ENCODE peak calls at places on chromosome 12, in four cellular contexts. V, R, L and E are unnamed samples.

GRCh38 chr12:70359458-70360197 is 6.5 kb upstream of the KCNMB4 start:
- DNase-seq in V (no peak), R (no peak), L (no peak), E (no peak)

GRCh38 chr12:27972721-27973120 is at the start of gene PTHLH:
- DNase-seq in V (no peak), R (no peak), L (no peak), E (no peak)

GRCh38 chr12:34204830-34205285 is 182.6 kb downstream of the ALG10 start:
- DNase-seq in V (no peak), R (no peak), L (no peak), E (no peak)

GRCh38 chr12:38921025-38921677 is 15.8 kb upstream of the CPNE8 start:
- DNase-seq in V (no peak), R (peak), L (no peak), E (peak)

GRCh38 chr12:96305665-96306064 is 94.6 kb downstream of the CDK17 start:
- DNase-seq in V (no peak), R (no peak), L (no peak), E (no peak)

GRCh38 chr12:68374315-68374982 is 42.3 kb upstream of the MDM1 start:
- DNase-seq in V (no peak), R (no peak), L (no peak), E (no peak)

GRCh38 chr12:107468182-107468581 is 217.4 kb upstream of the PWP1 start:
- DNase-seq in V (peak), R (peak), L (no peak), E (no peak)

GRCh38 chr12:53989227-53990113 is 4.5 kb downstream of the HOXC10 start:
- DNase-seq in V (peak), R (no peak), L (no peak), E (no peak)

GRCh38 chr12:27534060-27534764 is 10.2 kb downstream of the PPFIBP1 start:
- DNase-seq in V (no peak), R (no peak), L (no peak), E (no peak)

GRCh38 chr12:29131539-29131938 is 17.5 kb upstream of the FAR2 start:
- DNase-seq in V (peak), R (no peak), L (no peak), E (no peak)

GRCh38 chr12:27592548-27592947 is 68.5 kb downstream of the PPFIBP1 start:
- DNase-seq in V (peak), R (no peak), L (no peak), E (peak)

DNA sequence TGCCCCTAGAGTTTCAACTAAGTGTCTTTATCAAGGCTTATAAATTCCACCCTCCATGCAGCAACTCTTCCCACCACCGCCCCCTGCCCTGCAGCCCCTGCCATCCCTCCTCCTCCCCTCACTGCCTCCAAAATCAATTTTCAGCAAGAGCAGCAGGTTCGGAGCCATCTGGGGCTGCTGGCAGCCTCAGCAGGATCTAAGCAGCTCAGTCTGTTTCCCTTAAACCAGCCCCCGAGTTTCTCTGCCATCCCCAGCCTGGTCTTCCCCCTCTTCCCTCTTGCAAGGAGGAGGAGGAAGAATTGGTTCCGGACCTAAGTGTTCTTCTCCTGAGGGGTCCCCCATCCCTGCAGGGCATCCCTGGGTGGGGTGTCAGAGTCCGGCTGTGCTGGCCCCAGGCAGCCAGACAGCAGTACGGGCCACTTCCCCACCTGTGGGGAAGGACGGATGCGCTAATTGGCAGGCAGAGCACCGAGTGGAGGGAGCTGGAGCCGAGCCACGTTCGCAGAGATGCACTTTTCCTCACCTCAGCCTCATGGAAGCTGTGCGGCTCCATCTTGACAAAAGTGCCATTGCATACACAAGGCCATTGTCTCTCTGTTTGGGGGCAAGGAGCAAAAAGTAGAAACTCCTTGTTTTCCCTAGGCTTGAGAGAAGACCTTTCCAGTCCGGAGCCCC is 189.3 kb downstream of the KCNA5 start:
- DNase-seq in V (no peak), R (no peak), L (no peak), E (no peak)
- H4K8ac ChIP-seq in V (no peak), R (no peak), L (no peak), E (no peak)

DNA sequence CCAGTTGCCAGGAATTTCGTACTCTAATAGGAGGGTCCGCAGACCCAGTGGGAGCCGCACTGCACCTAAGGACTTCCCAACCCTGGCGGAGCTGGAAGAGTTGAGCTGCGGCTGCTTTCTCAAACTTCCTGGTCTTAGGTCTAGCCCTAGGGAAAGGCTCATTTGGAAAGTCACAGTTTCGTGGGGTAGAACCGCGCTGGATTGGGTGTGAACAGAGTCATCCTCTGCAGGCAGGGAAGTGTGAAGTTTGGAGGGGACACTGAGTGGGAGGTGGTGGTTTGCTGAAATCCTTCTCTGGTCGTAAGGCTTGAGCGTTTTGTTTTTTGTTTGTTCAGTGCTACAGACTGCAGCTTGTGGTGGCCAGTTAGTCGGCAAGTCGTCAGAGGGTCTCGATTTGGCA is 18.8 kb downstream of the PRKAB1 start:
- DNase-seq in V (no peak), R (no peak), L (no peak), E (no peak)
- H4K5ac ChIP-seq in V (no peak), R (no peak), L (no peak), E (no peak)

GRCh38 chr12:66187016-66187415 is 2.0 kb upstream of the IRAK3 start:
- DNase-seq in V (no peak), R (no peak), L (no peak), E (no peak)

GRCh38 chr12:66187822-66188221 is 1.2 kb upstream of the IRAK3 start:
- DNase-seq in V (no peak), R (no peak), L (no peak), E (no peak)

GRCh38 chr12:66190519-66191406 is 1.7 kb downstream of the IRAK3 start:
- DNase-seq in V (peak), R (no peak), L (no peak), E (no peak)

GRCh38 chr12:66189476-66189823 is 436 bp downstream of the IRAK3 start:
- DNase-seq in V (no peak), R (no peak), L (no peak), E (peak)

DNA sequence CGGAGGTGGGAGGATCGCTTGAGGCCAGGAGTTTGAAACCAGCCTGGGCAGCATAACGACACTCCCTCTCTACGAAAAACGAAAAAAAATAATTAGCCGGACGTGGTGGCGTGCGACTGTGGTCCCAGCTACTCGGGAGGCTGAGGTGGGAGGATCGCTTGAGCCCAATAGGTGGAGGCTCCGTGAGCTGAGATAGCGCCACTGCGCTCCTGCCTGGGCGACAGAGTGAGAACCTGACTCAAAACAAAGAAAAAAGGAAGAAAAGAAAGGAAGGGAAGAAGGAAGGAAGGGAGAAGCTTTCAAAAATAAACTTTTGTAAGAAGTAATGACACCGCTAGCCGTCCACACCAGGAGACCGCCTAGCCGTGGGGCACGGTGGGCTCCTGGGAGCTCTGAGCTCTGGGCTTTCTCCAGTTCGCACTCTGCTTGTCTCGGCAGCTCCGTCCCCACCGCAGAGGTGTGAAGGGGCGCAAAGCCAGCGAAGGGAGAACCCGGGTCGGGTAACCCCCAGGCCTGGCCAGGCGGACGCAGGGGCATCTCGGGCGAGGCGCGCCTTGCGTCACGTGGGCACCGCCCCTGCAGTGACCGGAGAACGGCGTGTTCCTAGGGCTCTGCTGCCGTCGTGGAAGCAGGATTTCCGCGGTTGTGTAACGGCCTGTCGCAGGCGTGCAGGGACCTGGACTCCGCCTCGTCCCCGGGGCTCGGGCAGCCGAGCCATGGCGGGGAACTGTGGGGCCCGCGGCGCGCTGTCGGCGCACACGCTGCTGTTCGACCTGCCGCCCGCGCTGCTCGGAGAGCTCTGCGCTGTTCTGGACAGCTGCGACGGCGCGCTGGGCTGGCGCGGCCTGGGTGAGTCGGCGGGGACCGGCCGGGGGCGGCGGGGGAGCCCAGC is at the start of gene IRAK3:
- DNase-seq in V (peak), R (peak), L (peak), E (peak)
- H4K8ac ChIP-seq in V (peak), R (no peak), L (peak), E (peak)

DNA sequence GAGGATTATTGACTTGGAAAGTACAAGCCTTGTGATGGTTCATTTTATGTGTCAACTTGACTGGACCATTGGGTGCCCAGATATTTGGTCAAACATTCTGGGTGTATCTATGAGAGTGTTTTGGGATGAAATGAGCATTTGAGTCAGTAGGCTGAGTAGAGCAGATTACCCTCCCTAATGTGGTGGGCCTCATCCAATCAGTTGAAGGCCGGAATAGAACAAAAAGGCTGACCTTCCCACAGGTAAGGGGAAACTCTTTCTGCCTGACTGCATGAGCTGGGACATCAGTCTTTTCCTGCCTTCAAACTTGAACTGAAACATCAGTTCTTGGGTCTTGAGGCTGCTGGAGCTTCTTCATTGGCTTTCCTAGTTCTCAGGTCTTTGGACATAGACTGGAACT is 98.1 kb downstream of the ANO2 start:
- DNase-seq in V (no peak), R (no peak), L (no peak), E (no peak)
- H4K5ac ChIP-seq in V (no peak), R (no peak), L (no peak), E (no peak)

DNA sequence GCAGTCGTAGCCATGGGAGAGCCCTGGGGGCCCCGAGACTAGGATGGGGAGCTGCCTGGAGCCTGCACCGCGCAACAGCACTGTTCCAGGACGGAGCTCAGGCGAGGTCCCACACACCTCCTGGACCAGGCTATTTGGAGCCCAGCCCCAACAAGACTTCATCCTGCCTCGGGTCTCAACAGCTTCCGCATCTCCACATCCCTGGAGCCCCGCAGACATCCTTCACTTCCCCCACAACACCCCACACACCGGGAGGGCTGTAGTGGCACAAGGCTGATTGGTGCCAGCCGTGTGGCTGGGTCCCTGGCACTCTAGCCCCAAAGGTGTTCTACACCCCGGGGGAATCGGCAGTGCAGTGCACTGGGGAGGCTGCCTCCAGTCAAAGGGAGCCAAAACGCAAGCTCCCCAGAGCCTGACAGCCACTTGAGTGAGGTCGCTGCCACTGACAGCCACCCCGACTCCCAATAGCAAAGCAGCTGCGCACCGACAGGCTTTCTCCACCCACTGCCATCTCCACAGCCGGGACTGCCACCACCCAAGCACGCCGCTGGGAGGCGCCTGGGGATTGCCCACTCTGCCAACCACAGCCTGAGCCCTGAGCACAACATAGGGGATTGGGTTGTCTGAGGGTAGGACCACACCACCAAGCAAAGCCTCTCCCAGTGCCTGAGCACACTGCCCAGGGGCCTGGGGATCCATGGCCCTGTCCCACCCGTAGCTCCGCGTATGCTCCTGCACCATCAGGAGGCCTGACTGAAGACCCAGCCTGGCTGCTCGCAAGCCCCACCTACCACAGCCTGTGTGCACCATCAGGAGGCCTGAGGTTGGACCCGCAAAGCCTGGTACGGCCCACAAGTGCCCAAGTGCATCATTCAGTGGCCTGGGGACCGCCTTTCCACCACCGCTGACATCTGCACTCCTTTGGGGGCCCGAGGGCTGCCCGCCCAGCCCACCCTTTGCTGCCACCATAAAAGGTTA is 13.2 kb upstream of the KLRF1 start:
- DNase-seq in V (peak), R (peak), L (peak), E (peak)
- H4K8ac ChIP-seq in V (no peak), R (no peak), L (peak), E (no peak)

GRCh38 chr12:180445-180844 is 33.5 kb downstream of the SLC6A12 start:
- DNase-seq in V (peak), R (no peak), L (no peak), E (no peak)
- H4K5ac ChIP-seq in V (peak), R (no peak), L (no peak), E (no peak)

GRCh38 chr12:71663561-71664410 is at the start of the genes THAP2 and ZFC3H1:
- DNase-seq in V (peak), R (peak), L (peak), E (peak)
- H4K8ac ChIP-seq in V (peak), R (peak), L (peak), E (no peak)

GRCh38 chr12:125091401-125091800 is 26.2 kb downstream of the AACS start:
- DNase-seq in V (no peak), R (no peak), L (no peak), E (no peak)
- H4K5ac ChIP-seq in V (no peak), R (no peak), L (no peak), E (no peak)

DNA sequence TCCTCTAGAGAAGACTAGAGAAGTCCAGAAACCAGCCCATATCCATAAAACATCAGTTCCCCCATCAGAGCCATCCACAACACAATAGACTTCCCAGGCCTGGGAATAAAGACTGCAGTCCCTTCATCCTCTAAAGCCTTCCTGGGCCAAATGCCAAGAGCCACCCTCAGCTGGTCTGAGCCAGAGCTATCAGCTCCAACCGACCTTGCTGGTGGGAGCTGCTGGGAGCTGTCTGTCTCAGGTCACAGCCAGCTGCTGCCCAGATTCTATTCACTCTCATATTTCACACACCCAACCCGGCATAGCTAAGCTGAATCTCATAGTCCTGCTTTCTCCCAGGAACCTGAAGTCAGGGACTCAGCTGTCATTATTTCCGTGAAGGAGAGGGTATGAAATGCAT is 10.9 kb upstream of the TFCP2 start:
- DNase-seq in V (peak), R (no peak), L (no peak), E (no peak)
- H4K8ac ChIP-seq in V (no peak), R (no peak), L (no peak), E (no peak)